ENCODE peak calls at places on chromosome 6, in six cellular contexts. B is GM23338; T is T1000; L is T-helper 9 cell; E is activated CD4-positive, CD25-positive, alpha-beta regulatory T cell; F is mucosa of descending colon. J is an unnamed sample.

GRCh38 chr6:43256670-43257664 is 13.7 kb downstream of the TTBK1 start:
- DNase-seq in E (no peak), L (no peak), T (no peak), B (no peak), F (no peak), J (no peak)

GRCh38 chr6:32436995-32437836 is 2.5 kb upstream of the HLA-DRA start:
- DNase-seq in E (no peak), F (no peak), B (no peak), T (no peak), L (no peak), J (no peak)

GRCh38 chr6:57210060-57210459 is 12.0 kb downstream of the RAB23 start:
- DNase-seq in L (no peak), F (no peak), T (no peak), B (no peak), E (no peak), J (no peak)

GRCh38 chr6:155909710-155910109 is 454.1 kb upstream of the NOX3 start:
- DNase-seq in L (no peak), E (no peak), T (no peak), B (no peak), F (no peak), J (no peak)

GRCh38 chr6:10412165-10412947 is 2.5 kb downstream of the TFAP2A start:
- DNase-seq in F (no peak), E (no peak), B (peak; percentile 91), T (peak; percentile 77), L (no peak), J (peak; percentile 73)

GRCh38 chr6:160124007-160124406 is 2.4 kb downstream of the SLC22A1 start:
- DNase-seq in B (no peak), L (no peak), F (no peak), E (no peak), T (no peak), J (no peak)

GRCh38 chr6:132669690-132670291 is 10.8 kb upstream of the TAAR1 start:
- DNase-seq in E (no peak), B (peak; percentile 66), T (no peak), F (no peak), L (no peak), J (no peak)

GRCh38 chr6:28134015-28134414 is 7.7 kb upstream of the ZKSCAN8 start:
- DNase-seq in B (peak; percentile 50), T (no peak), E (no peak), L (no peak), F (no peak), J (peak; percentile 3)

GRCh38 chr6:158286413-158286812 is 25.9 kb upstream of the TULP4 start:
- DNase-seq in E (no peak), L (no peak), B (no peak), T (no peak), F (no peak), J (no peak)

GRCh38 chr6:108686896-108687295 is 126.2 kb downstream of the FOXO3 start:
- DNase-seq in B (no peak), L (no peak), T (no peak), F (no peak), E (no peak), J (no peak)

GRCh38 chr6:34656378-34657036 is 40.1 kb downstream of the ILRUN start:
- DNase-seq in T (no peak), L (peak; percentile 8), E (no peak), B (no peak), F (no peak), J (peak; percentile 96)

GRCh38 chr6:48087448-48087847 is 23.5 kb downstream of the PTCHD4 start:
- DNase-seq in B (peak; percentile 3), F (no peak), E (no peak), T (no peak), L (no peak), J (no peak)

GRCh38 chr6:11275598-11275997 is 43.1 kb upstream of the NEDD9 start:
- DNase-seq in E (no peak), L (no peak), F (no peak), T (no peak), B (no peak), J (no peak)

GRCh38 chr6:74596586-74596985 is 609.3 kb downstream of the COL12A1 start:
- DNase-seq in L (no peak), T (no peak), E (no peak), F (no peak), B (no peak), J (no peak)

GRCh38 chr6:46638650-46639049 is 14.0 kb downstream of the CYP39A1 start:
- DNase-seq in B (no peak), T (no peak), F (no peak), L (no peak), E (no peak), J (no peak)

GRCh38 chr6:132749111-132749510 is 8.6 kb downstream of the VNN2 start:
- DNase-seq in B (no peak), E (no peak), L (no peak), T (no peak), F (no peak), J (no peak)

GRCh38 chr6:13695217-13695616 is 16.4 kb downstream of the RANBP9 start:
- DNase-seq in F (no peak), L (no peak), B (no peak), E (no peak), T (no peak), J (no peak)